ENCODE peak calls at places on chromosomes 4 and X, in seven cellular contexts. One of them, this sample, is unnamed.

GRCh38 chr4:106315476-106315967 is 487 bp downstream of the TBCK start:
- DNase-seq in NCI-H2029: no peak
- DNase-seq in HTR-8/SVneo: no peak
- DNase-seq in CD4-positive, CD25-positive, alpha-beta regulatory T cell: peak; percentile 13
- DNase-seq in hypothalamus: no peak
- DNase-seq in pons: peak; percentile 38
- DNase-seq in HAP-1: peak; percentile 41
- DNase-seq in this sample: peak; percentile 48

GRCh38 chrX:149650162-149650561 is 18.6 kb upstream of the TMEM185A start:
- DNase-seq in NCI-H2029: no peak
- DNase-seq in HTR-8/SVneo: no peak
- DNase-seq in CD4-positive, CD25-positive, alpha-beta regulatory T cell: no peak
- DNase-seq in hypothalamus: no peak
- DNase-seq in pons: no peak
- DNase-seq in HAP-1: no peak
- DNase-seq in this sample: no peak

GRCh38 chr4:15147709-15148651 is 145.7 kb downstream of the CPEB2 start:
- DNase-seq in NCI-H2029: no peak
- DNase-seq in HTR-8/SVneo: no peak
- DNase-seq in CD4-positive, CD25-positive, alpha-beta regulatory T cell: no peak
- DNase-seq in hypothalamus: peak; percentile 74
- DNase-seq in pons: peak; percentile 98
- DNase-seq in HAP-1: no peak
- DNase-seq in this sample: no peak

GRCh38 chr4:156710571-156711195 is 260.9 kb downstream of the PDGFC start:
- DNase-seq in NCI-H2029: no peak
- DNase-seq in HTR-8/SVneo: no peak
- DNase-seq in CD4-positive, CD25-positive, alpha-beta regulatory T cell: no peak
- DNase-seq in hypothalamus: no peak
- DNase-seq in pons: no peak
- DNase-seq in HAP-1: peak; percentile 15
- DNase-seq in this sample: no peak

GRCh38 chrX:77788050-77788449 is 2.0 kb upstream of the ATRX start:
- DNase-seq in NCI-H2029: no peak
- DNase-seq in HTR-8/SVneo: peak; percentile 59
- DNase-seq in CD4-positive, CD25-positive, alpha-beta regulatory T cell: peak; percentile 22
- DNase-seq in hypothalamus: no peak
- DNase-seq in pons: peak; percentile 74
- DNase-seq in HAP-1: no peak
- DNase-seq in this sample: peak; percentile 59

GRCh38 chr4:106273831-106274230 is 42.2 kb downstream of the TBCK start:
- DNase-seq in NCI-H2029: no peak
- DNase-seq in HTR-8/SVneo: no peak
- DNase-seq in CD4-positive, CD25-positive, alpha-beta regulatory T cell: no peak
- DNase-seq in hypothalamus: no peak
- DNase-seq in pons: peak; percentile 17
- DNase-seq in HAP-1: no peak
- DNase-seq in this sample: no peak

GRCh38 chr4:145887241-145887964 is 51.2 kb downstream of the ZNF827 start:
- DNase-seq in NCI-H2029: no peak
- DNase-seq in HTR-8/SVneo: no peak
- DNase-seq in CD4-positive, CD25-positive, alpha-beta regulatory T cell: no peak
- DNase-seq in hypothalamus: no peak
- DNase-seq in pons: peak; percentile 72
- DNase-seq in HAP-1: no peak
- DNase-seq in this sample: no peak

GRCh38 chr4:25011135-25011866 is 19.4 kb downstream of the LGI2 start:
- DNase-seq in NCI-H2029: peak; percentile 3
- DNase-seq in HTR-8/SVneo: no peak
- DNase-seq in CD4-positive, CD25-positive, alpha-beta regulatory T cell: no peak
- DNase-seq in hypothalamus: no peak
- DNase-seq in pons: no peak
- DNase-seq in HAP-1: no peak
- DNase-seq in this sample: no peak

GRCh38 chr4:59249110-59249509 is 1951.0 kb upstream of the ADGRL3 start:
- DNase-seq in NCI-H2029: no peak
- DNase-seq in HTR-8/SVneo: no peak
- DNase-seq in CD4-positive, CD25-positive, alpha-beta regulatory T cell: no peak
- DNase-seq in hypothalamus: no peak
- DNase-seq in pons: no peak
- DNase-seq in HAP-1: no peak
- DNase-seq in this sample: no peak

GRCh38 chrX:111447298-111447697 is 35.3 kb upstream of the DCX start:
- DNase-seq in NCI-H2029: no peak
- DNase-seq in HTR-8/SVneo: peak; percentile 0
- DNase-seq in CD4-positive, CD25-positive, alpha-beta regulatory T cell: no peak
- DNase-seq in hypothalamus: peak; percentile 2
- DNase-seq in pons: peak; percentile 40
- DNase-seq in HAP-1: peak; percentile 52
- DNase-seq in this sample: no peak

GRCh38 chr4:6357476-6357875 is 87.8 kb downstream of the WFS1 start:
- DNase-seq in NCI-H2029: no peak
- DNase-seq in HTR-8/SVneo: no peak
- DNase-seq in CD4-positive, CD25-positive, alpha-beta regulatory T cell: no peak
- DNase-seq in hypothalamus: no peak
- DNase-seq in pons: no peak
- DNase-seq in HAP-1: no peak
- DNase-seq in this sample: no peak

GRCh38 chr4:67288964-67289363 is 256.3 kb downstream of the CENPC start:
- DNase-seq in NCI-H2029: peak; percentile 11
- DNase-seq in HTR-8/SVneo: no peak
- DNase-seq in CD4-positive, CD25-positive, alpha-beta regulatory T cell: no peak
- DNase-seq in hypothalamus: no peak
- DNase-seq in pons: no peak
- DNase-seq in HAP-1: peak; percentile 23
- DNase-seq in this sample: no peak

GRCh38 chr4:73520821-73521220 is 39.3 kb downstream of the AFM start:
- DNase-seq in NCI-H2029: no peak
- DNase-seq in HTR-8/SVneo: no peak
- DNase-seq in CD4-positive, CD25-positive, alpha-beta regulatory T cell: no peak
- DNase-seq in hypothalamus: no peak
- DNase-seq in pons: no peak
- DNase-seq in HAP-1: peak; percentile 39
- DNase-seq in this sample: no peak

GRCh38 chr4:119783200-119783978 is 154.8 kb upstream of the PDE5A start:
- DNase-seq in NCI-H2029: no peak
- DNase-seq in HTR-8/SVneo: no peak
- DNase-seq in CD4-positive, CD25-positive, alpha-beta regulatory T cell: no peak
- DNase-seq in hypothalamus: no peak
- DNase-seq in pons: no peak
- DNase-seq in HAP-1: no peak
- DNase-seq in this sample: no peak

GRCh38 chr4:139917896-139918295 is 236.1 kb downstream of the MAML3 start:
- DNase-seq in NCI-H2029: no peak
- DNase-seq in HTR-8/SVneo: no peak
- DNase-seq in CD4-positive, CD25-positive, alpha-beta regulatory T cell: no peak
- DNase-seq in hypothalamus: no peak
- DNase-seq in pons: no peak
- DNase-seq in HAP-1: no peak
- DNase-seq in this sample: no peak

GRCh38 chr4:674172-675035 is at the start of the genes ATP5ME and MYL5:
- DNase-seq in NCI-H2029: peak; percentile 94
- DNase-seq in HTR-8/SVneo: peak; percentile 99
- DNase-seq in CD4-positive, CD25-positive, alpha-beta regulatory T cell: peak; percentile 96
- DNase-seq in hypothalamus: peak; percentile 87
- DNase-seq in pons: peak; percentile 97
- DNase-seq in HAP-1: peak; percentile 92
- DNase-seq in this sample: peak; percentile 98

GRCh38 chrX:39304746-39305145 is 503.5 kb downstream of the MID1IP1 start:
- DNase-seq in NCI-H2029: no peak
- DNase-seq in HTR-8/SVneo: no peak
- DNase-seq in CD4-positive, CD25-positive, alpha-beta regulatory T cell: no peak
- DNase-seq in hypothalamus: no peak
- DNase-seq in pons: peak; percentile 85
- DNase-seq in HAP-1: no peak
- DNase-seq in this sample: no peak

GRCh38 chrX:20151689-20152088 is 10.1 kb upstream of the EIF1AX start:
- DNase-seq in NCI-H2029: no peak
- DNase-seq in HTR-8/SVneo: no peak
- DNase-seq in CD4-positive, CD25-positive, alpha-beta regulatory T cell: no peak
- DNase-seq in hypothalamus: no peak
- DNase-seq in pons: no peak
- DNase-seq in HAP-1: no peak
- DNase-seq in this sample: no peak

GRCh38 chrX:21745756-21746155 is 12.2 kb downstream of the SMPX start:
- DNase-seq in NCI-H2029: no peak
- DNase-seq in HTR-8/SVneo: no peak
- DNase-seq in CD4-positive, CD25-positive, alpha-beta regulatory T cell: peak; percentile 10
- DNase-seq in hypothalamus: peak; percentile 1
- DNase-seq in pons: peak; percentile 14
- DNase-seq in HAP-1: peak; percentile 31
- DNase-seq in this sample: peak; percentile 3

GRCh38 chr4:185127021-185127925 is 15.8 kb upstream of the SLC25A4 start:
- DNase-seq in NCI-H2029: no peak
- DNase-seq in HTR-8/SVneo: no peak
- DNase-seq in CD4-positive, CD25-positive, alpha-beta regulatory T cell: no peak
- DNase-seq in hypothalamus: no peak
- DNase-seq in pons: no peak
- DNase-seq in HAP-1: no peak
- DNase-seq in this sample: no peak

GRCh38 chr4:70589785-70590184 is 2.3 kb upstream of the AMBN start:
- DNase-seq in NCI-H2029: no peak
- DNase-seq in HTR-8/SVneo: no peak
- DNase-seq in CD4-positive, CD25-positive, alpha-beta regulatory T cell: no peak
- DNase-seq in hypothalamus: no peak
- DNase-seq in pons: no peak
- DNase-seq in HAP-1: no peak
- DNase-seq in this sample: no peak

GRCh38 chr4:182238355-182238931 is 4.8 kb upstream of the TENM3 start:
- DNase-seq in NCI-H2029: no peak
- DNase-seq in HTR-8/SVneo: peak; percentile 32
- DNase-seq in CD4-positive, CD25-positive, alpha-beta regulatory T cell: no peak
- DNase-seq in hypothalamus: no peak
- DNase-seq in pons: no peak
- DNase-seq in HAP-1: no peak
- DNase-seq in this sample: no peak

GRCh38 chr4:2817701-2818350 is 24.9 kb downstream of the SH3BP2 start:
- DNase-seq in NCI-H2029: peak; percentile 48
- DNase-seq in HTR-8/SVneo: no peak
- DNase-seq in CD4-positive, CD25-positive, alpha-beta regulatory T cell: no peak
- DNase-seq in hypothalamus: no peak
- DNase-seq in pons: no peak
- DNase-seq in HAP-1: no peak
- DNase-seq in this sample: no peak

GRCh38 chrX:13428055-13428786 is 108.4 kb upstream of the ATXN3L start:
- DNase-seq in NCI-H2029: no peak
- DNase-seq in HTR-8/SVneo: peak; percentile 73
- DNase-seq in CD4-positive, CD25-positive, alpha-beta regulatory T cell: no peak
- DNase-seq in hypothalamus: no peak
- DNase-seq in pons: no peak
- DNase-seq in HAP-1: peak; percentile 68
- DNase-seq in this sample: no peak

GRCh38 chrX:51178352-51178751 is 154.3 kb upstream of the NUDT10 start:
- DNase-seq in NCI-H2029: no peak
- DNase-seq in HTR-8/SVneo: no peak
- DNase-seq in CD4-positive, CD25-positive, alpha-beta regulatory T cell: no peak
- DNase-seq in hypothalamus: no peak
- DNase-seq in pons: no peak
- DNase-seq in HAP-1: no peak
- DNase-seq in this sample: no peak

GRCh38 chr4:154024097-154024496 is 235.2 kb upstream of the SFRP2 start:
- DNase-seq in NCI-H2029: no peak
- DNase-seq in HTR-8/SVneo: no peak
- DNase-seq in CD4-positive, CD25-positive, alpha-beta regulatory T cell: no peak
- DNase-seq in hypothalamus: no peak
- DNase-seq in pons: no peak
- DNase-seq in HAP-1: no peak
- DNase-seq in this sample: no peak

GRCh38 chrX:101686574-101686973 is 26.9 kb upstream of the ARMCX2 start:
- DNase-seq in NCI-H2029: no peak
- DNase-seq in HTR-8/SVneo: no peak
- DNase-seq in CD4-positive, CD25-positive, alpha-beta regulatory T cell: no peak
- DNase-seq in hypothalamus: no peak
- DNase-seq in pons: no peak
- DNase-seq in HAP-1: no peak
- DNase-seq in this sample: no peak

GRCh38 chrX:7074135-7074907 is 73.2 kb upstream of the STS start:
- DNase-seq in NCI-H2029: peak; percentile 0
- DNase-seq in HTR-8/SVneo: no peak
- DNase-seq in CD4-positive, CD25-positive, alpha-beta regulatory T cell: no peak
- DNase-seq in hypothalamus: no peak
- DNase-seq in pons: no peak
- DNase-seq in HAP-1: no peak
- DNase-seq in this sample: no peak

GRCh38 chr4:1644906-1645657 is 39.0 kb downstream of the FAM53A start:
- DNase-seq in NCI-H2029: no peak
- DNase-seq in HTR-8/SVneo: no peak
- DNase-seq in CD4-positive, CD25-positive, alpha-beta regulatory T cell: no peak
- DNase-seq in hypothalamus: peak; percentile 86
- DNase-seq in pons: peak; percentile 94
- DNase-seq in HAP-1: no peak
- DNase-seq in this sample: no peak

GRCh38 chrX:23061116-23061515 is 61.4 kb downstream of the DDX53 start:
- DNase-seq in NCI-H2029: no peak
- DNase-seq in HTR-8/SVneo: no peak
- DNase-seq in CD4-positive, CD25-positive, alpha-beta regulatory T cell: no peak
- DNase-seq in hypothalamus: no peak
- DNase-seq in pons: peak; percentile 3
- DNase-seq in HAP-1: no peak
- DNase-seq in this sample: no peak

GRCh38 chr4:25002679-25003078 is 28.1 kb downstream of the LGI2 start:
- DNase-seq in NCI-H2029: no peak
- DNase-seq in HTR-8/SVneo: no peak
- DNase-seq in CD4-positive, CD25-positive, alpha-beta regulatory T cell: no peak
- DNase-seq in hypothalamus: no peak
- DNase-seq in pons: no peak
- DNase-seq in HAP-1: no peak
- DNase-seq in this sample: no peak

GRCh38 chr4:10040049-10040892 is 19.0 kb upstream of the SLC2A9 start:
- DNase-seq in NCI-H2029: no peak
- DNase-seq in HTR-8/SVneo: no peak
- DNase-seq in CD4-positive, CD25-positive, alpha-beta regulatory T cell: no peak
- DNase-seq in hypothalamus: no peak
- DNase-seq in pons: no peak
- DNase-seq in HAP-1: no peak
- DNase-seq in this sample: no peak